ENCODE peak calls at places on chromosomes 7 and 10, in six cellular contexts. M, H, Z, T, A and J are unnamed samples.

GRCh38 chr7:888081-889024 is 12.0 kb downstream of the GET4 start:
- DNase-seq in M (no peak), H (no peak), Z (no peak), T (no peak), A (no peak), J (no peak)

GRCh38 chr10:104077282-104078151 is 8.2 kb downstream of the COL17A1 start:
- DNase-seq in M (peak), H (no peak), Z (no peak), T (no peak), A (no peak), J (no peak)

GRCh38 chr7:13826752-13827151 is 162.7 kb downstream of the ETV1 start:
- DNase-seq in M (no peak), H (no peak), Z (no peak), T (no peak), A (no peak), J (no peak)

GRCh38 chr10:129861776-129862530 is 102.1 kb downstream of the EBF3 start:
- DNase-seq in M (no peak), H (no peak), Z (no peak), T (no peak), A (no peak), J (no peak)

GRCh38 chr7:158128572-158128971 is 459.1 kb downstream of the PTPRN2 start:
- DNase-seq in M (no peak), H (no peak), Z (no peak), T (no peak), A (no peak), J (no peak)

GRCh38 chr7:3065724-3066143 is 22.1 kb upstream of the CARD11 start:
- DNase-seq in M (peak), H (peak), Z (no peak), T (no peak), A (peak), J (peak)

GRCh38 chr7:98826811-98827231 is 43.0 kb downstream of the TMEM130 start:
- DNase-seq in M (no peak), H (no peak), Z (no peak), T (peak), A (no peak), J (no peak)

GRCh38 chr10:46550076-46550790 is 6.2 kb downstream of the GPRIN2 start:
- DNase-seq in M (no peak), H (peak), Z (no peak), T (peak), A (peak), J (no peak)

GRCh38 chr10:121684276-121684675 is 86.0 kb upstream of the FGFR2 start:
- DNase-seq in M (peak), H (no peak), Z (no peak), T (no peak), A (no peak), J (no peak)

GRCh38 chr7:146150153-146150552 is 33.6 kb downstream of the CNTNAP2 start:
- DNase-seq in M (peak), H (no peak), Z (no peak), T (no peak), A (no peak), J (no peak)

GRCh38 chr7:109449760-109450159 is 880.1 kb downstream of the DNAJB9 start:
- DNase-seq in M (no peak), H (no peak), Z (no peak), T (no peak), A (no peak), J (no peak)

GRCh38 chr7:38796636-38797501 is 112.1 kb downstream of the VPS41 start:
- DNase-seq in M (peak), H (peak), Z (peak), T (peak), A (peak), J (peak)

GRCh38 chr10:55668326-55668922 is 692.6 kb downstream of the ZWINT start:
- DNase-seq in M (no peak), H (no peak), Z (peak), T (no peak), A (no peak), J (peak)

GRCh38 chr7:134703781-134704180 is 57.1 kb downstream of the BPGM start:
- DNase-seq in M (peak), H (no peak), Z (no peak), T (no peak), A (no peak), J (peak)

GRCh38 chr7:140068033-140068432 is 5.3 kb upstream of the PARP12 start:
- DNase-seq in M (no peak), H (no peak), Z (no peak), T (no peak), A (no peak), J (no peak)

GRCh38 chr7:128737867-128738390 is 1.2 kb upstream of the CALU start:
- DNase-seq in M (peak), H (no peak), Z (peak), T (peak), A (no peak), J (no peak)

GRCh38 chr10:132382231-132382922 is 14.6 kb upstream of the PWWP2B start:
- DNase-seq in M (no peak), H (no peak), Z (peak), T (peak), A (no peak), J (no peak)

GRCh38 chr10:127117125-127117524 is 79.3 kb downstream of the INSYN2A start:
- DNase-seq in M (peak), H (peak), Z (peak), T (no peak), A (peak), J (peak)

GRCh38 chr10:131230641-131231322 is 80.7 kb downstream of the TCERG1L start:
- DNase-seq in M (no peak), H (no peak), Z (no peak), T (peak), A (no peak), J (no peak)

GRCh38 chr7:106074257-106074656 is 37.9 kb downstream of the SYPL1 start:
- DNase-seq in M (no peak), H (no peak), Z (no peak), T (no peak), A (no peak), J (no peak)